ENCODE peak calls at places on chromosome 17, in four cellular contexts. One of them, this sample, is unnamed.

GRCh38 chr17:68314916-68315535 is 23.7 kb downstream of the ARSG start:
- DNase-seq in K562: no peak
- DNase-seq in H1: no peak
- DNase-seq in GM12878: no peak
- DNase-seq in this sample: no peak

GRCh38 chr17:3535253-3535995 is 22.2 kb downstream of the TRPV3 start:
- DNase-seq in H1: peak; percentile 90
- DNase-seq in K562: peak; percentile 38
- DNase-seq in GM12878: no peak
- DNase-seq in this sample: peak; percentile 88

GRCh38 chr17:47323382-47324223 is at the start of gene EFCAB13:
- DNase-seq in GM12878: peak; percentile 54
- DNase-seq in H1: peak; percentile 94
- DNase-seq in K562: peak; percentile 98
- DNase-seq in this sample: peak; percentile 99

GRCh38 chr17:35898283-35899070 is 18.3 kb upstream of the CCL5 start:
- DNase-seq in GM12878: no peak
- DNase-seq in H1: no peak
- DNase-seq in K562: no peak
- DNase-seq in this sample: no peak

GRCh38 chr17:75153854-75154194 is 488 bp downstream of the JPT1 start:
- DNase-seq in GM12878: no peak
- DNase-seq in K562: no peak
- DNase-seq in H1: no peak
- DNase-seq in this sample: no peak

GRCh38 chr17:50470451-50470850 is 1.8 kb upstream of the CHAD start:
- DNase-seq in GM12878: no peak
- DNase-seq in K562: no peak
- DNase-seq in H1: no peak
- DNase-seq in this sample: no peak

GRCh38 chr17:77827039-77827438 is 131.5 kb upstream of the TNRC6C start:
- DNase-seq in GM12878: no peak
- DNase-seq in H1: no peak
- DNase-seq in K562: no peak
- DNase-seq in this sample: no peak

GRCh38 chr17:14211246-14211645 is 25.4 kb downstream of the CDRT15 start:
- DNase-seq in H1: no peak
- DNase-seq in K562: no peak
- DNase-seq in GM12878: no peak
- DNase-seq in this sample: no peak

GRCh38 chr17:4559139-4559791 is 1.1 kb downstream of the GGT6 start:
- DNase-seq in H1: no peak
- DNase-seq in GM12878: no peak
- DNase-seq in K562: no peak
- DNase-seq in this sample: no peak

GRCh38 chr17:39939588-39940419 is 12.3 kb downstream of the LRRC3C start:
- DNase-seq in K562: peak; percentile 53
- DNase-seq in GM12878: peak; percentile 71
- DNase-seq in H1: no peak
- DNase-seq in this sample: peak; percentile 84

GRCh38 chr17:73658821-73659220 is 14.6 kb upstream of the SDK2 start:
- DNase-seq in H1: no peak
- DNase-seq in K562: no peak
- DNase-seq in GM12878: no peak
- DNase-seq in this sample: no peak

GRCh38 chr17:44760474-44761308 is 1.9 kb downstream of the ADAM11 start:
- DNase-seq in K562: no peak
- DNase-seq in GM12878: no peak
- DNase-seq in H1: no peak
- DNase-seq in this sample: peak; percentile 79

GRCh38 chr17:78781339-78782304 is at the start of gene CYTH1:
- DNase-seq in GM12878: no peak
- DNase-seq in H1: peak; percentile 72
- DNase-seq in K562: peak; percentile 41
- DNase-seq in this sample: peak; percentile 75

GRCh38 chr17:70168044-70168978 is 1.0 kb upstream of the KCNJ2 start:
- DNase-seq in K562: peak; percentile 26
- DNase-seq in H1: peak; percentile 65
- DNase-seq in GM12878: no peak
- DNase-seq in this sample: peak; percentile 81

GRCh38 chr17:77798481-77798880 is 160.0 kb upstream of the TNRC6C start:
- DNase-seq in K562: no peak
- DNase-seq in H1: no peak
- DNase-seq in GM12878: no peak
- DNase-seq in this sample: no peak

GRCh38 chr17:76738468-76738850 is 540 bp downstream of the MFSD11 start:
- DNase-seq in GM12878: no peak
- DNase-seq in H1: no peak
- DNase-seq in K562: no peak
- DNase-seq in this sample: peak; percentile 61

GRCh38 chr17:55441544-55441943 is 19.9 kb upstream of the MMD start:
- DNase-seq in GM12878: no peak
- DNase-seq in K562: no peak
- DNase-seq in H1: no peak
- DNase-seq in this sample: no peak

GRCh38 chr17:75876938-75877751 is 1.2 kb downstream of the TRIM47 start:
- DNase-seq in K562: no peak
- DNase-seq in H1: peak; percentile 70
- DNase-seq in GM12878: no peak
- DNase-seq in this sample: peak; percentile 62

GRCh38 chr17:75289832-75290337 is 652 bp upstream of the SLC25A19 start:
- DNase-seq in K562: peak; percentile 34
- DNase-seq in GM12878: peak; percentile 71
- DNase-seq in H1: no peak
- DNase-seq in this sample: no peak

GRCh38 chr17:45427181-45427835 is 5.4 kb downstream of the ARHGAP27 start:
- DNase-seq in K562: no peak
- DNase-seq in GM12878: no peak
- DNase-seq in H1: no peak
- DNase-seq in this sample: peak; percentile 23

GRCh38 chr17:37066322-37066905 is 117.7 kb downstream of the AATF start:
- DNase-seq in K562: no peak
- DNase-seq in GM12878: no peak
- DNase-seq in H1: peak; percentile 61
- DNase-seq in this sample: no peak

GRCh38 chr17:48352630-48353029 is 77.4 kb downstream of the SKAP1 start:
- DNase-seq in K562: no peak
- DNase-seq in GM12878: no peak
- DNase-seq in H1: no peak
- DNase-seq in this sample: no peak

GRCh38 chr17:44552361-44552760 is 4.9 kb upstream of the FZD2 start:
- DNase-seq in K562: no peak
- DNase-seq in H1: no peak
- DNase-seq in GM12878: no peak
- DNase-seq in this sample: no peak

GRCh38 chr17:50221500-50222480 is 20.4 kb upstream of the COL1A1 start:
- DNase-seq in H1: no peak
- DNase-seq in GM12878: no peak
- DNase-seq in K562: no peak
- DNase-seq in this sample: no peak

GRCh38 chr17:76925333-76925935 is 57.2 kb downstream of the MGAT5B start:
- DNase-seq in GM12878: no peak
- DNase-seq in K562: no peak
- DNase-seq in H1: no peak
- DNase-seq in this sample: peak; percentile 68

GRCh38 chr17:75601057-75601987 is 13.7 kb downstream of the MYO15B start:
- DNase-seq in H1: peak; percentile 97
- DNase-seq in GM12878: no peak
- DNase-seq in K562: peak; percentile 86
- DNase-seq in this sample: peak; percentile 83

GRCh38 chr17:45410144-45411091 is 22.3 kb downstream of the ARHGAP27 start:
- DNase-seq in GM12878: no peak
- DNase-seq in H1: no peak
- DNase-seq in K562: no peak
- DNase-seq in this sample: peak; percentile 59

GRCh38 chr17:28725166-28725659 is 820 bp downstream of the TLCD1 start:
- DNase-seq in H1: no peak
- DNase-seq in GM12878: no peak
- DNase-seq in K562: no peak
- DNase-seq in this sample: no peak

GRCh38 chr17:50721194-50722010 is 2.0 kb downstream of the LUC7L3 start:
- DNase-seq in H1: no peak
- DNase-seq in GM12878: no peak
- DNase-seq in K562: peak; percentile 30
- DNase-seq in this sample: peak; percentile 56

GRCh38 chr17:52930581-52930980 is 772.1 kb upstream of the CA10 start:
- DNase-seq in GM12878: no peak
- DNase-seq in K562: no peak
- DNase-seq in H1: no peak
- DNase-seq in this sample: no peak

GRCh38 chr17:22443061-22443460 is 750.7 kb downstream of the KCNJ18 start:
- DNase-seq in H1: no peak
- DNase-seq in K562: no peak
- DNase-seq in GM12878: no peak
- DNase-seq in this sample: no peak

GRCh38 chr17:63926164-63926563 is 6.0 kb downstream of the CD79B start:
- DNase-seq in H1: no peak
- DNase-seq in GM12878: no peak
- DNase-seq in K562: no peak
- DNase-seq in this sample: no peak

GRCh38 chr17:18315498-18316360 is 636 bp downstream of the SMCR8 start:
- DNase-seq in GM12878: no peak
- DNase-seq in H1: no peak
- DNase-seq in K562: no peak
- DNase-seq in this sample: no peak

GRCh38 chr17:66290097-66290722 is 12.2 kb upstream of the PRKCA start:
- DNase-seq in GM12878: no peak
- DNase-seq in H1: no peak
- DNase-seq in K562: no peak
- DNase-seq in this sample: peak; percentile 58

GRCh38 chr17:78510141-78510935 is 66.9 kb downstream of the DNAH17 start:
- DNase-seq in H1: no peak
- DNase-seq in K562: no peak
- DNase-seq in GM12878: no peak
- DNase-seq in this sample: no peak

GRCh38 chr17:51064061-51064735 is 56.5 kb downstream of the SPAG9 start:
- DNase-seq in GM12878: no peak
- DNase-seq in H1: no peak
- DNase-seq in K562: no peak
- DNase-seq in this sample: no peak

DNA sequence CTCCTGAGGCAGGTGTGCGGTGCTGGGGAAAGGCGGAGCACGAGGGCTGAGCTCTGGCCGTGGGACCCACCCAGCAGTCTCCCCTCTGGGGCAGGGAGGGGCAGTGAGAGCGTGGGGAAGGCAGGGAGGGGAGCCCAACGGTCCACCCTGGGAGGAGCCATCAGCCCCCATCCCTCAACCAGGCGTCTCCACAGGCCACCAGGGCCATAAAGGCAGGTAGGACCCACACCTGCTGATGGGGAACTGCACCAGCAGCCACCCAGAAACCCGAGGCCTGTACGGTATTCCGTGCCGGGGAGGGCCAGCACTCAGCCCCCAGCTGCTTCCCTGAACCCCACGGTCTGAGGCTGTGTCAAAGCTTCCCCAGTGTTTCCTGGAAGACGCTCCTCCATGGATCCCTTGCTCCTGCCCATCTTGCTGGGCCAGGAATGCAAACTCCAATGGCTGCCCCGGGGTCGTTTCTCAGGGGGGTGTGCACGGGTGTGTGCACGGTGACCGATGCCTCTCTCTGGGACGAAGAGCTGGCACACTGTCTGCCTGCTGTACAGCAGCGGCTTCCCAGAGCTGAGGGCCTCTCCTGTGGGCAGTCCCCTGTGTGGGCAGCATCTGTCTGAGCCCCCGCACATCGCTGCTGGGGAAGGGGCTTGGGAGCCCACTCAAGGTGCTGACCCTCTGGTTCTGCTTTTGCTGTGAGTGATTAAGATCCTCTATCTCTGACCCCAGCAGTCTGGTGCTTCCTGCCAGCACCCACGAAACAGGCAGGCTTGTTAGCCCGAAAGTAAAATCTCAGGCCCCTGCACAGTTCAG is 17.2 kb upstream of the METRNL start:
- DNase-seq in H1: peak; percentile 36
- DNase-seq in GM12878: no peak
- DNase-seq in K562: no peak
- DNase-seq in this sample: peak; percentile 34
- TF ChIP-seq NRF1 in H1: no peak
- TF ChIP-seq NRF1 in GM12878: no peak
- TF ChIP-seq NRF1 in K562: no peak
- TF ChIP-seq NRF1 in this sample: no peak

GRCh38 chr17:56815711-56816110 is 18.0 kb downstream of the C17orf67 start:
- DNase-seq in GM12878: no peak
- DNase-seq in H1: no peak
- DNase-seq in K562: no peak
- DNase-seq in this sample: no peak
- TF ChIP-seq USF2 in GM12878: no peak
- TF ChIP-seq USF2 in H1: no peak
- TF ChIP-seq USF2 in K562: no peak
- TF ChIP-seq USF2 in this sample: no peak

GRCh38 chr17:79966681-79967080 is 69.0 kb downstream of the TBC1D16 start:
- DNase-seq in K562: no peak
- DNase-seq in GM12878: no peak
- DNase-seq in H1: no peak
- DNase-seq in this sample: no peak

GRCh38 chr17:79971651-79972050 is 64.0 kb downstream of the TBC1D16 start:
- DNase-seq in K562: no peak
- DNase-seq in H1: no peak
- DNase-seq in GM12878: no peak
- DNase-seq in this sample: no peak

GRCh38 chr17:79968116-79968515 is 67.6 kb downstream of the TBC1D16 start:
- DNase-seq in GM12878: no peak
- DNase-seq in H1: no peak
- DNase-seq in K562: no peak
- DNase-seq in this sample: no peak

GRCh38 chr17:79969906-79970305 is 65.8 kb downstream of the TBC1D16 start:
- DNase-seq in H1: no peak
- DNase-seq in K562: no peak
- DNase-seq in GM12878: no peak
- DNase-seq in this sample: no peak

DNA sequence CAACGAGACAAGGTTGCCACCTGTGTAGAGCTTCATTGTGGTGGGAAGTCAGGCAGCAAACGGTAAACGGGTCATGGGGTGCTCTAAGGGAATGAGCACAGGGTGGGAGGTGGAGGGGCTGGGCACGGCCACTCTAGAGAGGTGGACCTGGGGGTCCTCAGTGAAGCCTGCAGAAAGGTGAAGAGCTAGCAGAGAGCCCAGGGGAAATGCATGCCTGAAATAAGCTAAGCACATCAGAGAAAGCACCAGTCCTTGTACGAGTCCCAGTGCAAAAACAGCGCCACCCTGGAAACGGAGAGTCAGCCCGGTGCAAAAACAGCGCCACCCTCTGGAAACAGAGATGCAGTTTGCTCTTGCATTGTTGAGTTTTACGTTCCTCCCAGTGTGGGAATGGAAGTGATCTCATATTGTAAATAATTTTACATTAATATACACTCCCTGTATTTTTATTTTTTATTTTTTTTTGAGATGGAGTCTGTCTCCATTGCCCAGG is 65.0 kb downstream of the TBC1D16 start:
- DNase-seq in K562: no peak
- DNase-seq in GM12878: no peak
- DNase-seq in H1: no peak
- DNase-seq in this sample: peak; percentile 33
- TF ChIP-seq NRF1 in K562: no peak
- TF ChIP-seq NRF1 in GM12878: no peak
- TF ChIP-seq NRF1 in H1: no peak
- TF ChIP-seq NRF1 in this sample: no peak

GRCh38 chr17:81160306-81160705 is 5.0 kb upstream of the PVALEF start:
- DNase-seq in K562: no peak
- DNase-seq in H1: no peak
- DNase-seq in GM12878: no peak
- DNase-seq in this sample: no peak
- TF ChIP-seq USF2 in K562: no peak
- TF ChIP-seq USF2 in H1: no peak
- TF ChIP-seq USF2 in GM12878: no peak
- TF ChIP-seq USF2 in this sample: no peak